ENCODE peak calls at places on chromosome 21, in ten cellular contexts. O is effector CD4-positive, alpha-beta T cell; X is T-cell; B is bronchial epithelial cell; A is NT2/D1; Q is stimulated activated CD4-positive, alpha-beta T cell treated with anti-CD3 and anti-CD28 coated beads, TNF-alpha, amount 100 ng/mL, for 4 hours; T is transverse colon; C is brain microvascular endothelial cell; H is Caki2; J is Right ventricle myocardium superior. Z is an unnamed sample.

GRCh38 chr21:46097826-46098286 is at the start of gene COL6A2:
- DNase-seq in Q (peak; percentile 45), H (peak; percentile 16), X (peak; percentile 50), C (peak; percentile 36), J (peak; percentile 80), B (no peak), T (peak; percentile 52), A (peak; percentile 39), O (no peak), Z (no peak)

GRCh38 chr21:32772281-32773047 is 909 bp upstream of the PAXBP1 start:
- DNase-seq in X (peak; percentile 21), B (peak; percentile 35), C (no peak), O (peak; percentile 19), J (no peak), H (peak; percentile 24), A (no peak), Q (peak; percentile 28), T (peak; percentile 60), Z (no peak)

GRCh38 chr21:31550070-31550469 is 109.4 kb upstream of the SOD1 start:
- DNase-seq in J (no peak), B (no peak), O (no peak), T (no peak), Q (no peak), X (no peak), C (no peak), H (no peak), A (no peak), Z (no peak)

GRCh38 chr21:41361786-41362604 is at the start of gene MX2:
- DNase-seq in C (peak; percentile 40), Q (peak; percentile 23), B (peak; percentile 55), X (peak; percentile 91), O (peak; percentile 76), T (peak; percentile 71), A (no peak), H (no peak), J (peak; percentile 81), Z (no peak)

GRCh38 chr21:25518491-25518911 is 88.8 kb downstream of the MRPL39 start:
- DNase-seq in X (no peak), C (no peak), J (no peak), B (peak; percentile 21), H (no peak), Q (no peak), O (no peak), A (peak; percentile 56), T (no peak), Z (no peak)

GRCh38 chr21:45475004-45475685 is 67.1 kb downstream of the SLC19A1 start:
- DNase-seq in Q (no peak), J (no peak), O (no peak), T (no peak), H (no peak), A (no peak), X (no peak), C (no peak), B (no peak), Z (no peak)

GRCh38 chr21:25496825-25497482 is 110.3 kb downstream of the MRPL39 start:
- DNase-seq in Q (no peak), X (no peak), H (peak; percentile 60), B (no peak), A (no peak), T (no peak), C (no peak), O (no peak), J (no peak), Z (no peak)

GRCh38 chr21:45436371-45437040 is 31.5 kb downstream of the COL18A1 start:
- DNase-seq in B (no peak), X (no peak), T (no peak), O (no peak), C (no peak), J (no peak), Q (no peak), A (no peak), H (no peak), Z (no peak)

GRCh38 chr21:46599251-46599572 is 5.7 kb downstream of the S100B start:
- DNase-seq in H (peak; percentile 6), X (no peak), J (no peak), T (no peak), C (peak; percentile 91), O (no peak), A (no peak), B (no peak), Q (no peak), Z (no peak)

GRCh38 chr21:16891821-16892220 is 621.0 kb upstream of the CXADR start:
- DNase-seq in Q (no peak), C (peak; percentile 83), B (peak; percentile 60), X (no peak), O (no peak), H (no peak), J (no peak), A (peak; percentile 27), T (no peak), Z (no peak)

GRCh38 chr21:26846036-26846931 is 1.1 kb upstream of the ADAMTS1 start:
- DNase-seq in O (no peak), T (peak; percentile 63), X (no peak), C (peak; percentile 63), B (peak; percentile 49), A (peak; percentile 49), H (peak; percentile 83), J (peak; percentile 92), Q (no peak), Z (no peak)

GRCh38 chr21:35314896-35315582 is 265.9 kb upstream of the RUNX1 start:
- DNase-seq in Q (no peak), J (no peak), H (no peak), X (no peak), B (no peak), C (no peak), T (no peak), A (no peak), O (no peak), Z (no peak)

GRCh38 chr21:34846601-34847112 is 177.9 kb downstream of the CLIC6 start:
- DNase-seq in J (no peak), B (peak; percentile 87), Q (no peak), T (peak; percentile 40), H (peak; percentile 79), O (no peak), X (no peak), C (peak; percentile 76), A (no peak), Z (no peak)

GRCh38 chr21:37412603-37413360 is 46.2 kb downstream of the DYRK1A start:
- DNase-seq in Q (no peak), C (no peak), T (no peak), J (no peak), A (no peak), O (no peak), B (no peak), H (no peak), X (no peak), Z (no peak)

GRCh38 chr21:45258476-45258875 is 29.2 kb downstream of the POFUT2 start:
- DNase-seq in B (no peak), X (no peak), T (no peak), C (no peak), H (no peak), J (peak; percentile 25), Q (no peak), O (no peak), A (no peak), Z (no peak)

GRCh38 chr21:24290151-24290833 is 1317.0 kb downstream of the MRPL39 start:
- DNase-seq in A (no peak), X (peak; percentile 61), B (no peak), O (no peak), C (no peak), T (no peak), J (no peak), Q (no peak), H (no peak), Z (no peak)

GRCh38 chr21:33265664-33266049 is 510 bp upstream of the IL10RB start:
- DNase-seq in C (no peak), X (peak; percentile 47), H (no peak), Q (no peak), O (peak; percentile 25), A (no peak), J (peak; percentile 73), B (peak; percentile 45), T (peak; percentile 62), Z (no peak)

GRCh38 chr21:35071347-35071746 is 22.2 kb upstream of the RUNX1 start:
- DNase-seq in X (no peak), O (no peak), B (peak; percentile 23), J (no peak), A (no peak), H (no peak), C (no peak), T (no peak), Q (no peak), Z (no peak)

GRCh38 chr21:32826317-32827167 is 55.0 kb upstream of the PAXBP1 start:
- DNase-seq in T (peak; percentile 50), H (peak; percentile 27), A (peak; percentile 62), Q (no peak), O (no peak), J (no peak), X (peak; percentile 25), B (peak; percentile 56), C (peak; percentile 38), Z (peak; percentile 15)

GRCh38 chr21:17550671-17551308 is 37.9 kb downstream of the CXADR start:
- DNase-seq in O (no peak), X (no peak), C (peak; percentile 20), T (no peak), J (no peak), A (no peak), Q (no peak), B (no peak), H (peak; percentile 16), Z (no peak)

GRCh38 chr21:46150491-46151121 is 4.8 kb downstream of the FTCD start:
- DNase-seq in A (no peak), O (no peak), H (no peak), B (no peak), J (peak; percentile 39), C (no peak), Q (no peak), T (peak; percentile 6), X (no peak), Z (no peak)

GRCh38 chr21:41770901-41771624 is 4.2 kb upstream of the RIPK4 start:
- DNase-seq in C (no peak), A (no peak), J (no peak), H (no peak), O (no peak), Q (no peak), T (no peak), X (no peak), B (no peak), Z (no peak)

GRCh38 chr21:38951095-38951745 is 145.5 kb downstream of the ETS2 start:
- DNase-seq in H (peak; percentile 31), Q (no peak), A (no peak), C (no peak), B (peak; percentile 30), O (no peak), J (no peak), X (no peak), T (no peak), Z (no peak)

GRCh38 chr21:44525431-44526095 is 14.4 kb downstream of the KRTAP10-1 start:
- DNase-seq in T (peak; percentile 3), A (no peak), O (no peak), H (no peak), B (no peak), J (no peak), C (no peak), X (no peak), Q (no peak), Z (no peak)

GRCh38 chr21:42221581-42222345 is 2.8 kb downstream of the ABCG1 start:
- DNase-seq in B (peak; percentile 39), X (no peak), T (no peak), Q (no peak), H (no peak), C (peak; percentile 74), O (no peak), J (no peak), A (no peak), Z (no peak)

GRCh38 chr21:34734696-34735095 is 65.9 kb downstream of the CLIC6 start:
- DNase-seq in J (no peak), C (no peak), A (no peak), T (no peak), Q (no peak), B (peak; percentile 84), H (no peak), O (no peak), X (no peak), Z (no peak)

GRCh38 chr21:35882791-35883240 is 177.5 kb downstream of the SETD4 start:
- DNase-seq in H (no peak), C (peak; percentile 14), O (no peak), Q (no peak), J (no peak), X (no peak), A (peak; percentile 15), T (no peak), B (no peak), Z (no peak)

GRCh38 chr21:38993561-38993960 is 187.8 kb downstream of the ETS2 start:
- DNase-seq in X (no peak), H (peak; percentile 61), O (no peak), C (peak; percentile 93), A (no peak), B (peak; percentile 99), T (peak; percentile 45), J (no peak), Q (no peak), Z (no peak)

Z was measured in iPS DF 19.7.